ENCODE peak calls at places on chromosomes 3 and 15, in nine cellular contexts. W is lower leg skin, U is posterior cingulate gyrus, T is SIG-M5, A is fibroblast of pulmonary artery, I is H4, D is astrocyte, P is WTC11, O is NCI-H1092. S is an unnamed sample.

GRCh38 chr3:50089603-50089945 is 855 bp downstream of the RBM5 start:
- DNase-seq in W (no peak), O (no peak), U (no peak), I (no peak), D (peak), A (no peak), T (no peak), P (no peak), S (no peak)

GRCh38 chr15:67543348-67543718 is 830 bp downstream of the MAP2K5 start:
- DNase-seq in O (no peak), U (no peak), I (no peak), T (no peak), A (no peak), D (no peak), P (peak), W (no peak), S (no peak)

GRCh38 chr3:123026551-123027291 is 842 bp downstream of the SEMA5B start:
- DNase-seq in W (peak), I (no peak), A (no peak), D (no peak), U (peak), T (no peak), O (no peak), P (peak), S (no peak)

GRCh38 chr3:46942079-46942478 is 34.5 kb downstream of the CCDC12 start:
- DNase-seq in O (no peak), W (no peak), T (no peak), D (no peak), P (no peak), U (no peak), I (no peak), A (no peak), S (no peak)

GRCh38 chr15:85383470-85384148 is 3.2 kb downstream of the AKAP13 start:
- DNase-seq in W (no peak), P (no peak), D (no peak), A (no peak), I (no peak), U (no peak), T (no peak), O (no peak), S (no peak)

GRCh38 chr3:78580691-78581090 is 1187.1 kb downstream of the ROBO1 start:
- DNase-seq in U (no peak), O (no peak), P (no peak), I (no peak), T (no peak), D (peak), W (no peak), A (no peak), S (no peak)

GRCh38 chr3:102354818-102355515 is 79.8 kb upstream of the ZPLD1 start:
- DNase-seq in T (no peak), U (no peak), O (no peak), W (no peak), D (peak), A (peak), P (no peak), I (peak), S (no peak)

GRCh38 chr3:157508461-157508860 is 5.2 kb upstream of the VEPH1 start:
- DNase-seq in P (no peak), A (no peak), O (no peak), T (no peak), U (no peak), W (no peak), I (no peak), D (no peak), S (no peak)

GRCh38 chr3:169348981-169349942 is 314.2 kb downstream of the MECOM start:
- DNase-seq in A (peak), P (no peak), I (peak), T (no peak), W (no peak), U (no peak), O (no peak), D (peak), S (no peak)

GRCh38 chr15:40782609-40783227 is 12.9 kb downstream of the C15orf62 start:
- DNase-seq in O (peak), D (no peak), U (no peak), T (no peak), I (peak), A (no peak), W (peak), P (peak), S (peak)

GRCh38 chr15:100108346-100108745 is 233.4 kb downstream of the ADAMTS17 start:
- DNase-seq in D (no peak), U (no peak), A (no peak), O (no peak), I (no peak), T (no peak), W (peak), P (no peak), S (no peak)

GRCh38 chr3:146504546-146505197 is 35.3 kb upstream of the PLSCR2 start:
- DNase-seq in A (no peak), U (no peak), P (no peak), W (no peak), T (no peak), D (no peak), O (no peak), I (no peak), S (no peak)

GRCh38 chr3:2099028-2099671 is 484 bp downstream of the CNTN4 start:
- DNase-seq in U (peak), P (no peak), W (no peak), A (no peak), T (no peak), D (no peak), I (no peak), O (peak), S (peak)

GRCh38 chr3:90102146-90102545 is 994.7 kb downstream of the EPHA3 start:
- DNase-seq in W (no peak), A (no peak), P (no peak), O (no peak), U (no peak), I (no peak), T (no peak), D (no peak), S (no peak)

GRCh38 chr3:117989982-117990381 is 1044.7 kb downstream of the IGSF11 start:
- DNase-seq in W (no peak), P (no peak), I (no peak), D (no peak), A (no peak), O (no peak), U (no peak), T (no peak), S (no peak)

GRCh38 chr15:100131321-100132224 is 210.2 kb downstream of the ADAMTS17 start:
- DNase-seq in P (peak), W (no peak), O (no peak), I (no peak), T (no peak), A (peak), D (peak), U (no peak), S (no peak)

GRCh38 chr3:122190525-122190924 is 7.1 kb downstream of the CASR start:
- DNase-seq in W (no peak), O (no peak), D (no peak), P (no peak), A (no peak), I (no peak), T (no peak), U (no peak), S (no peak)

GRCh38 chr15:34795267-34796081 is at the start of gene ACTC1:
- DNase-seq in A (peak), O (no peak), D (peak), U (no peak), I (no peak), T (no peak), W (no peak), P (peak), S (no peak)

GRCh38 chr3:120693439-120694172 is 11.6 kb upstream of the HGD start:
- DNase-seq in A (peak), D (peak), I (peak), W (no peak), P (no peak), O (no peak), U (no peak), T (no peak), S (no peak)

GRCh38 chr15:57485869-57486268 is 105.8 kb upstream of the MYZAP start:
- DNase-seq in A (peak), O (no peak), T (no peak), D (peak), P (peak), U (no peak), W (peak), I (peak), S (no peak)

GRCh38 chr15:80871801-80872327 is 92.7 kb downstream of the CEMIP start:
- DNase-seq in P (no peak), I (no peak), D (no peak), A (no peak), T (no peak), U (no peak), O (no peak), W (no peak), S (no peak)

GRCh38 chr3:106750092-106750491 is 627.1 kb upstream of the CCDC54 start:
- DNase-seq in O (no peak), T (no peak), P (no peak), I (no peak), W (no peak), A (no peak), U (no peak), D (no peak), S (no peak)

GRCh38 chr3:168620854-168621253 is 525.1 kb upstream of the GOLIM4 start:
- DNase-seq in W (no peak), D (no peak), U (no peak), A (peak), I (peak), P (peak), O (peak), T (no peak), S (no peak)

GRCh38 chr3:36969540-36970432 is 23.1 kb downstream of the EPM2AIP1 start:
- DNase-seq in W (peak), A (peak), O (peak), U (no peak), T (peak), P (no peak), I (no peak), D (peak), S (peak)

GRCh38 chr3:132414841-132415240 is 2.5 kb upstream of the DNAJC13 start:
- DNase-seq in T (no peak), I (no peak), P (no peak), O (no peak), A (no peak), W (no peak), D (peak), U (no peak), S (no peak)

S was measured in NCI-H345.